ENCODE peak calls at places on chromosomes 2 and 18, in four cellular contexts. T is AG10803, Y is lower leg skin, X is uterus. M is an unnamed sample.

GRCh38 chr2:227191367-227191766 is 26.9 kb downstream of the COL4A3 start:
- DNase-seq in X (no peak), Y (no peak), T (peak), M (peak)

GRCh38 chr2:126776701-126777619 is 121.0 kb downstream of the GYPC start:
- DNase-seq in Y (peak), X (peak), T (peak), M (peak)

GRCh38 chr18:27887287-27887686 is 289.6 kb downstream of the CDH2 start:
- DNase-seq in Y (no peak), T (peak), X (no peak), M (peak)

GRCh38 chr18:31274915-31275314 is 43.0 kb upstream of the DSG1 start:
- DNase-seq in X (no peak), T (no peak), Y (peak), M (peak)

GRCh38 chr2:189673661-189674373 is 653 bp upstream of the ANKAR start:
- DNase-seq in X (no peak), T (no peak), Y (no peak), M (no peak)

GRCh38 chr2:107635883-107636282 is 190.8 kb upstream of the RGPD4 start:
- DNase-seq in Y (no peak), T (peak), X (no peak), M (peak)

GRCh38 chr18:64410685-64411084 is 261.8 kb upstream of the LINC00305 start:
- DNase-seq in T (no peak), X (no peak), Y (no peak), M (no peak)

GRCh38 chr2:176104338-176105077 is 2.6 kb upstream of the HOXD11 start:
- DNase-seq in X (peak), Y (no peak), T (peak), M (no peak)

GRCh38 chr18:2979871-2980606 is 32.9 kb downstream of the LPIN2 start:
- DNase-seq in X (no peak), T (no peak), Y (no peak), M (no peak)

GRCh38 chr18:23069481-23069880 is 65.8 kb upstream of the CABLES1 start:
- DNase-seq in X (no peak), Y (no peak), T (no peak), M (no peak)

GRCh38 chr2:63465633-63466032 is 122.6 kb downstream of the WDPCP start:
- DNase-seq in T (peak), Y (no peak), X (no peak), M (no peak)

GRCh38 chr2:100397976-100398375 is 19.5 kb downstream of the CHST10 start:
- DNase-seq in T (no peak), Y (no peak), X (no peak), M (no peak)

GRCh38 chr2:96954490-96954846 is 31.9 kb downstream of the FAM178B start:
- DNase-seq in Y (no peak), T (no peak), X (no peak), M (peak)

GRCh38 chr18:45658756-45659155 is 43.5 kb downstream of the SLC14A2 start:
- DNase-seq in T (no peak), X (no peak), Y (no peak), M (no peak)

GRCh38 chr18:58990720-58991119 is 126.0 kb downstream of the ZNF532 start:
- DNase-seq in X (no peak), Y (no peak), T (no peak), M (no peak)

GRCh38 chr2:67054725-67055124 is 342.4 kb upstream of the ETAA1 start:
- DNase-seq in Y (no peak), T (no peak), X (no peak), M (no peak)

GRCh38 chr18:13577091-13577697 is 149.2 kb downstream of the FAM210A start:
- DNase-seq in T (peak), Y (no peak), X (no peak), M (peak)

GRCh38 chr2:172928754-172929153 is 146.9 kb upstream of the MAP3K20 start:
- DNase-seq in Y (no peak), X (no peak), T (peak), M (peak)

GRCh38 chr2:41716497-41716896 is 331.3 kb upstream of the PKDCC start:
- DNase-seq in X (no peak), Y (no peak), T (no peak), M (no peak)

GRCh38 chr2:120225549-120226065 is 2.4 kb upstream of the TMEM185B start:
- DNase-seq in Y (no peak), X (no peak), T (no peak), M (no peak)

GRCh38 chr2:219457784-219458369 is 23.2 kb downstream of the SPEG start:
- DNase-seq in T (no peak), X (no peak), Y (no peak), M (no peak)

GRCh38 chr2:6692061-6692460 is 173.6 kb downstream of the CMPK2 start:
- DNase-seq in T (no peak), Y (no peak), X (no peak), M (no peak)

GRCh38 chr2:160005476-160005875 is 56.9 kb downstream of the PLA2R1 start:
- DNase-seq in T (no peak), X (no peak), Y (no peak), M (no peak)

GRCh38 chr2:238868067-238868524 is 20.2 kb downstream of the TWIST2 start:
- DNase-seq in X (no peak), T (peak), Y (no peak), M (peak)

GRCh38 chr2:38128653-38129052 is 52.7 kb upstream of the CYP1B1 start:
- DNase-seq in X (peak), Y (peak), T (peak), M (peak)

GRCh38 chr2:12341919-12342318 is 374.8 kb upstream of the TRIB2 start:
- DNase-seq in Y (no peak), X (no peak), T (no peak), M (no peak)

GRCh38 chr2:74462786-74463105 is 2.4 kb downstream of the MOGS start:
- DNase-seq in T (no peak), X (no peak), Y (no peak), M (no peak)

GRCh38 chr2:74458957-74459290 is 686 bp downstream of the WBP1 start:
- DNase-seq in T (no peak), Y (no peak), X (no peak), M (peak)

GRCh38 chr2:74462054-74462785 is 3.0 kb downstream of the MOGS start:
- DNase-seq in T (no peak), Y (no peak), X (no peak), M (no peak)

GRCh38 chr2:74459377-74460118 is 1.3 kb downstream of the WBP1 start:
- DNase-seq in T (no peak), X (no peak), Y (no peak), M (no peak)

GRCh38 chr2:74461187-74462053 is 3.2 kb downstream of the WBP1 start:
- DNase-seq in X (no peak), T (no peak), Y (no peak), M (no peak)
- TF ChIP-seq CTCF in X (no peak), T (no peak), Y (no peak), M (peak)

DNA sequence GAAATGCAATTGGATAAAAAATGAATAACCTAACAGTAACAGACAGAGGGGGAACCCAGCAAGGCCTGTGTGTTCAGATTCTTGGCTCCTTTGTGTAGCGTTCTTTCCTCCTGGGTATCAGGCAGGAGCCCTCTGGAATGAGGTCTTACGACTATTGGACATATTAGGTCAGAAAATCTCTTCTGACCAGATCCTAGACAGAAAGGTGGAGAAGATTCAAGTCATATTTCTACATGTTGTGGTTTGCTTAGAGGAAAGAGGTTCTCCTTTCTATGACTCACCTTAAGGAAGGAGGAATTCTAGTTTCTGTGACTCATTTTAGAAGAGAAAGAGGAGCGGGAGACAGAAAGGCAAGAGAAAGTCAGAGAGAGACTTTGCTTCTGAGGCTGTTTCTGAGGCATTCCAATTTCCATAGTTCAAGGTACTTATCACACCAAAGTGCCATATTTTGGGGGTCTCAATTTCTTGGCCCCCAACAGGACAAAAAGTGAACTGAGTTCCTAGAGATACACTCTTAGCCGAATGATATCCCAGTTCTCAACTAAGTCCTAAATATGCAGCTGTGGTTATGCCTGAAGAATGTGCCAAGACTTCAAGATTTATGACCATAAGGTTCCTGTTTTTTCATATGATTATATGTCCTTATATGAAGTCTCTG is 618.6 kb downstream of the ZEB2 start:
- DNase-seq in X (no peak), Y (no peak), T (peak), M (peak)
- TF ChIP-seq CTCF in X (no peak), Y (no peak), T (peak), M (no peak)

GRCh38 chr2:36597003-36597531 is 901 bp downstream of the FEZ2 start:
- DNase-seq in Y (no peak), X (no peak), T (no peak), M (no peak)

GRCh38 chr2:36594849-36595248 is 3.1 kb downstream of the FEZ2 start:
- DNase-seq in T (no peak), X (no peak), Y (no peak), M (no peak)

GRCh38 chr2:36596397-36596796 is 1.6 kb downstream of the FEZ2 start:
- DNase-seq in X (no peak), Y (no peak), T (no peak), M (no peak)

GRCh38 chr2:36597532-36598377 is at the start of gene FEZ2:
- DNase-seq in T (peak), X (peak), Y (peak), M (peak)
- TF ChIP-seq CTCF in T (no peak), X (no peak), Y (no peak), M (no peak)

GRCh38 chr2:174780871-174781270 is 16.6 kb upstream of the CHRNA1 start:
- DNase-seq in Y (no peak), T (no peak), X (no peak), M (no peak)

GRCh38 chr2:174778479-174778962 is 14.2 kb upstream of the CHRNA1 start:
- DNase-seq in Y (peak), T (peak), X (peak), M (peak)

GRCh38 chr2:174781298-174781697 is 17.0 kb upstream of the CHRNA1 start:
- DNase-seq in X (no peak), Y (no peak), T (no peak), M (no peak)

GRCh38 chr2:174780191-174780590 is 15.9 kb upstream of the CHRNA1 start:
- DNase-seq in Y (no peak), T (peak), X (no peak), M (no peak)

GRCh38 chr2:174779361-174779928 is 15.2 kb upstream of the CHRNA1 start:
- DNase-seq in T (peak), Y (no peak), X (no peak), M (peak)
- TF ChIP-seq CTCF in T (no peak), Y (no peak), X (no peak), M (no peak)

GRCh38 chr18:77141401-77142118 is 9.0 kb upstream of the MBP start:
- DNase-seq in X (no peak), T (no peak), Y (no peak), M (no peak)
- TF ChIP-seq CTCF in X (no peak), T (no peak), Y (no peak), M (peak)

DNA sequence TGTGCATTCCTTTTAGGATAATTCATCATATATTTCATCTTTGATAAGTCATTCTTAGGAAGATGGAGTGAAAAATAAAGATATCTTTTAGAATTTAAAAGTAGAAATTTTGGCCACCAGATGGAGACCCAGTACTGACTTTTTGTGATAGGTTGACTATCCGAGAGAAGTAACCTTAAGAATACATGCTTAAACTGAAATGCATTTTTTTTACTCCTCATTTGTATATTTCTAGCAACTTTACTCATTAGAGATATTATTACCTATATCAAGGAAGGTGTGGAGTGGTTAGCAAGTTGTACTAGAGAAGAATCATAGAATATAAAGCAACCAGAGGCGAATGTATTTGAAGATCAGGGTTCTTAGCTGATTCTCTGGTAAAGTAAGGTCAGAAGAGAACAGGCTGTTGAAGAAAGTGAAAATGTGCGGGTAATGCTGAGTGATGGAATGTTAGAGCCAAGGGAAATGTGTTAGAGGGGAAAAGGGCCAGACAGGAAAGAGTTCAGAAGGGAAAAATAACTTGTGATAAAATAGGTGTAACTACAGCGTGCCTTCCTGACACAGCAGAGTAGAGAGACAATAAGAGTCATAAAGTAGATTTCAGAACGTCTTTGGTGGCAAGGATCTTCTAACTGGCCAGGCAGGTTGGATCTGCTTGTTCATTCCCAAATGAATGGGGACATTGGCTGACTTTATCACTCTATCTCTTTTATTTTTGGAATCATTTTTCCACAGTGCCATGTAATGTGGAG is 52.3 kb downstream of the TDRD15 start:
- DNase-seq in X (no peak), T (no peak), Y (no peak), M (peak)
- TF ChIP-seq CTCF in X (peak), T (no peak), Y (no peak), M (no peak)

GRCh38 chr18:75131455-75132000 is 77.4 kb downstream of the PTGR3 start:
- DNase-seq in T (no peak), X (no peak), Y (peak), M (no peak)

GRCh38 chr18:75128911-75129716 is 79.8 kb downstream of the PTGR3 start:
- DNase-seq in Y (peak), T (no peak), X (no peak), M (no peak)

GRCh38 chr18:75132068-75132467 is 76.9 kb downstream of the PTGR3 start:
- DNase-seq in X (no peak), Y (no peak), T (no peak), M (no peak)

GRCh38 chr18:75129717-75130477 is 79.0 kb downstream of the PTGR3 start:
- DNase-seq in Y (peak), X (no peak), T (no peak), M (no peak)

DNA sequence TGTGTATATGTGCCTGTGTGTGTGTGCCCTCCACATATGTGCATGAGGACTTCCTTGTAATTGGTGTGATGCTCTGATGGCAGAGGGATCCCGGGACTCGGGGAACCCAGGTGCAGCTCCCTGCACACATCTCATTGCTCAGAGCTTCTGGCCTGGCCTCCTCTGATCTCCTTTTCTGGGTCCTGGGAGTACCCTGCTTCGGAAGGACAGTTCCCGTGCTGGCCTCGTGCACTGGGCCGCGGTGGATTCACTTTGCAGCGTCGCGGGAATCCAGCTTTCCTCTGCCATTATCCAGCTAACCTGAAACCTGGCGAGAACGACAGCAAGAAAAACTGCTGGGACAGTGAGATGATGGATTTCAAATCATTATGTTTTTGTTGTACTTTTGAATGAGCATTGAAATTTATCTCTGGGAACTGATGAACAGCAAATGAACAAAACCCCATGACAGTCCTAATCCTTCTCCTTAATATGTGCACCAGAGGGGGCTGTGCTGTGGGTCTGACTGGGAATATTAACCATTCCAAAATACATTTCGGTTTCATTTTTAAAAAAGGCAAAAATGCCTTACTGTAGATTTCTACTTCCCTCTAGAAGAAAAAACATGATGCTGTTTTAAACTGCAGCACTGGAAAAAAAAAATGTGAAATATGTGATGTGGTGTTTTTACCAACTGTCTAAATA is 78.2 kb downstream of the PTGR3 start:
- DNase-seq in T (no peak), X (no peak), Y (peak), M (peak)
- TF ChIP-seq CTCF in T (peak), X (no peak), Y (no peak), M (no peak)

GRCh38 chr2:88671786-88672427 is 19.6 kb upstream of the RPIA start:
- DNase-seq in T (peak), Y (no peak), X (no peak), M (peak)

GRCh38 chr2:88668862-88669261 is 22.6 kb upstream of the RPIA start:
- DNase-seq in X (no peak), T (no peak), Y (no peak), M (no peak)

GRCh38 chr2:88669371-88670214 is 21.9 kb upstream of the RPIA start:
- DNase-seq in T (peak), X (no peak), Y (no peak), M (peak)

DNA sequence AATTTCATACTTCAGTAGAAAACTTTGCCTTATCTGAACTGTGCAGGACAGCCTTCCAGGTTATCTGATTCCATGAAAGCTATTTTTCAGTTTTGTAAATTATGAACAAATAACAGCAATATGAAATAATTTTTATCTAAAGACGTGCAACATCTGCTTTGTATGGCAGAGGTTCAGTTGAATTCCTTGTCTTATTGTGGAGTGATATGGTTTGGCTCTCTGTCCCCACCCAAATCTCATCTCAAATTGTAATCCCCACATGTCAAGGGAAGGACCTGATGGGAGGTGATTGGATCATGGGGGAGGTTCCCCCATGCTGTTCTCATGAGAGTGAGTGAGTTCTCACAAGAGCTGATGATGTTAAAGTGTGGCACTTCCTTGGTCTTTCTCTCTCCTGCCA is 18.1 kb upstream of the RPIA start:
- DNase-seq in X (no peak), T (no peak), Y (no peak), M (no peak)
- TF ChIP-seq CTCF in X (no peak), T (no peak), Y (no peak), M (no peak)

DNA sequence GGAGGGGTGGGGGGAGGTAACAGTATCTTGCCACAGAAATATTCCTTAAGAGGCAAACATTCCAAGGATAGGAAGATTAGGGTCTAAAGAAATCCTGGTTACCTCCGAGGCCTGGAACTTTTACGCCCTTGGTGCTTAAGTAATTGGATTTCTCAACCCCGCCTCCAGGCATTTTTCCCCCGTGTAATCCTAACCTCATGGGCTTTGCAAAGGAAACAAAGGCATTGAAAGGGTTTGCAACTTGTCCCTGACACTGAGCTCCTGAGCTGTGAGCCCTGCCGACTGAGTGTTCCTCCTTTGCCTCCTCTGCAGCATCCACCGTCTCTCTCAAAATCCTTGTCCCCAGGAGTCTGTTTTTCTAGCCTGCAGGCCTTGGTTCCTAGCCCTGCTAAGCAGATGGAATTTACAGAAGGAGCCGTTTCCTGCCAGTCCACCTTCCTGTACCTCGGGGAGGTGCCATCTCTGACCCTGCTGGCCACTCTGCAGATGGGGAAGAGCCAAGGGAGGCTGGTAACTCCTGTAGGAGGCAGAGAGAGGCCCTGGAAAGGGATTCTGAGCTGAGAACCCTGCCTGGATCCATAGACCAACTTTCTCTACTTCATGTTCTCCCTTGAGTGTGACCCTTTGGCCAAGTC is 24.2 kb downstream of the TET3 start:
- DNase-seq in T (no peak), Y (no peak), X (no peak), M (no peak)
- TF ChIP-seq CTCF in T (no peak), Y (no peak), X (no peak), M (no peak)

M was measured in cardiac fibroblast.